ENCODE peak calls at places on chromosomes 11 and 22, in five cellular contexts. E, Z, T, P and O are unnamed samples.
A peak's percentile ranks its signal among the peaks of the same experiment; 100 is the strongest.

GRCh38 chr11:18452927-18453326 is 2.7 kb upstream of the LDHAL6A start:
- DNase-seq in E (no peak), Z (no peak), T (no peak), P (no peak), O (no peak)

GRCh38 chr22:46867106-46867505 is 104.7 kb downstream of the TBC1D22A start:
- DNase-seq in E (no peak), Z (no peak), T (no peak), P (no peak), O (no peak)

GRCh38 chr22:23106906-23107367 is 34.9 kb downstream of the RSPH14 start:
- DNase-seq in E (no peak), Z (no peak), T (peak; percentile 35), P (no peak), O (no peak)

GRCh38 chr11:96393753-96394348 is 4.0 kb downstream of the JRKL start:
- DNase-seq in E (no peak), Z (no peak), T (peak; percentile 53), P (no peak), O (peak; percentile 40)

GRCh38 chr22:42743501-42743991 is 22.9 kb upstream of the A4GALT start:
- DNase-seq in E (peak; percentile 55), Z (peak; percentile 43), T (peak; percentile 67), P (peak; percentile 77), O (no peak)

GRCh38 chr22:39205344-39206021 is 39.3 kb downstream of the PDGFB start:
- DNase-seq in E (peak; percentile 21), Z (no peak), T (peak; percentile 65), P (peak; percentile 71), O (no peak)

GRCh38 chr22:31088233-31088986 is 7.3 kb downstream of the SMTN start:
- DNase-seq in E (no peak), Z (no peak), T (peak; percentile 5), P (no peak), O (no peak)

GRCh38 chr11:60332923-60333322 is 5.9 kb downstream of the MS4A6E start:
- DNase-seq in E (no peak), Z (no peak), T (no peak), P (no peak), O (no peak)

GRCh38 chr11:64297722-64298358 is 2.3 kb upstream of the CATSPERZ start:
- DNase-seq in E (peak; percentile 60), Z (no peak), T (no peak), P (no peak), O (no peak)

GRCh38 chr22:37817705-37818311 is 5.4 kb upstream of the GALR3 start:
- DNase-seq in E (peak; percentile 83), Z (peak; percentile 65), T (peak; percentile 92), P (peak; percentile 91), O (peak; percentile 92)

GRCh38 chr22:37154925-37155712 is 5.4 kb upstream of the IL2RB start:
- DNase-seq in E (no peak), Z (no peak), T (no peak), P (no peak), O (no peak)

GRCh38 chr11:65872555-65873279 is at the start of gene EFEMP2:
- DNase-seq in E (peak; percentile 64), Z (no peak), T (peak; percentile 73), P (peak; percentile 44), O (peak; percentile 68)

GRCh38 chr11:64451856-64452255 is 92.9 kb downstream of the RPS6KA4 start:
- DNase-seq in E (no peak), Z (no peak), T (no peak), P (no peak), O (no peak)

GRCh38 chr11:1546077-1546535 is 26.0 kb downstream of the DUSP8 start:
- DNase-seq in E (no peak), Z (no peak), T (peak; percentile 79), P (peak; percentile 43), O (no peak)
- H3K4me3 ChIP-seq in E (no peak overlapping the region), Z (no peak overlapping the region), T (no peak overlapping the region), P (no peak overlapping the region), O (no peak overlapping the region)

DNA sequence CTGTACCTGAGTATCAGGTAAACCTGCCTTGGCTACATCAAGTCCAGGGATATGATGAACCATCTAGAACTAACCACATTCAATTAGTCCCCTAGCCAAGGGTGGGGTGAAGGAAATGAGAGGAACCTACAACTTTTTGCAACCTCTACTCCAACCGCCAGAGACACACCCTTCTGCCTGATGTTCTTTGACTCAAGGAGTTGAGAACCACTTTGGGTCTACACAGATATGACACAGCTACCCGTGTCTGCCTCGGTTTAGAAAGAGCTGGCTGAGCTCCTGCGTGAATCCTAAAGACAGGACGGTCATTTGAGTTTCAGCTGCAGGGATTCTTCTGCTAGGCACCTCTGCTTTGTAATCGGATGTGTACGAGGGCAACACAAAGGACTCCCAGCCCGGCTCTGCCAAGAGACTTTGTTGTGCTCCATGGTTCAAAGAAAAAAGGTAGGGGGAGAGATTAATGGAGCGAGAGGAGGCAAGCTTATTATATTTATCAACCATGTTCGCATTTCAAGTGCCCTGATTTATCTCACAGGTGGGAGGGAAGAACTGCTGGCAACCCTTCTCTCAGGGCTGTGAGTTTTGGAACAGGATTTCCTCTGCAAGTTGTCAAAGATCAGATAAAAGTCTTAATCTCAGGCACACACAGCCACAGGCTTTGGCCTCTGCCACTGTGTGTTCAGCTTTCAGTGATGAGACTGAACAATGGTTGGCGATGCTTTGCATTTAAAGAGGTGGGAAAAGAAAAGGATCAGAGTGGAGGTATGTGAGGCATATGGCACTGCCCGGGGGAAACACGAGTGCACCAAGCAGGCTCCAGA is 35.1 kb downstream of the FLI1 start:
- DNase-seq in E (no peak), Z (no peak), T (no peak), P (no peak), O (no peak)
- H3K4me1 ChIP-seq in E (peaks cover 97% of the 10 kb centered on the region), Z (no peaks in the 10 kb centered on the region), T (no peaks in the 10 kb centered on the region), P (no peaks in the 10 kb centered on the region), O (no peaks in the 10 kb centered on the region)

GRCh38 chr11:77412814-77413213 is 61.1 kb downstream of the PAK1 start:
- DNase-seq in E (no peak), Z (no peak), T (no peak), P (no peak), O (no peak)

GRCh38 chr11:77411238-77411637 is 62.7 kb downstream of the PAK1 start:
- DNase-seq in E (peak; percentile 64), Z (no peak), T (peak; percentile 11), P (no peak), O (peak; percentile 9)

GRCh38 chr11:77410076-77410827 is 63.6 kb downstream of the PAK1 start:
- DNase-seq in E (no peak), Z (no peak), T (no peak), P (no peak), O (no peak)

GRCh38 chr11:77413850-77414249 is 60.0 kb downstream of the PAK1 start:
- DNase-seq in E (no peak), Z (no peak), T (no peak), P (no peak), O (no peak)

GRCh38 chr11:77411717-77412441 is 62.0 kb downstream of the PAK1 start:
- DNase-seq in E (peak; percentile 93), Z (peak; percentile 81), T (peak; percentile 94), P (peak; percentile 94), O (peak; percentile 91)
- TF ChIP-seq CTCF in E (peak; percentile 3), Z (no peak), T (no peak), P (no peak), O (no peak)

GRCh38 chr22:25712661-25713400 is 29.2 kb upstream of the MYO18B start:
- DNase-seq in E (no peak), Z (no peak), T (no peak), P (no peak), O (no peak)

GRCh38 chr22:25710501-25710900 is 31.5 kb upstream of the MYO18B start:
- DNase-seq in E (no peak), Z (no peak), T (no peak), P (no peak), O (no peak)

GRCh38 chr22:25711491-25711890 is 30.5 kb upstream of the MYO18B start:
- DNase-seq in E (no peak), Z (no peak), T (no peak), P (no peak), O (no peak)

GRCh38 chr22:25706197-25706596 is 35.8 kb upstream of the MYO18B start:
- DNase-seq in E (no peak), Z (no peak), T (no peak), P (no peak), O (no peak)

GRCh38 chr22:25709758-25710157 is 32.2 kb upstream of the MYO18B start:
- DNase-seq in E (no peak), Z (no peak), T (no peak), P (no peak), O (no peak)
- H3K4me3 ChIP-seq in E (no peak overlapping the region), Z (no peak overlapping the region), T (no peak overlapping the region), P (no peak overlapping the region), O (no peak overlapping the region)

DNA sequence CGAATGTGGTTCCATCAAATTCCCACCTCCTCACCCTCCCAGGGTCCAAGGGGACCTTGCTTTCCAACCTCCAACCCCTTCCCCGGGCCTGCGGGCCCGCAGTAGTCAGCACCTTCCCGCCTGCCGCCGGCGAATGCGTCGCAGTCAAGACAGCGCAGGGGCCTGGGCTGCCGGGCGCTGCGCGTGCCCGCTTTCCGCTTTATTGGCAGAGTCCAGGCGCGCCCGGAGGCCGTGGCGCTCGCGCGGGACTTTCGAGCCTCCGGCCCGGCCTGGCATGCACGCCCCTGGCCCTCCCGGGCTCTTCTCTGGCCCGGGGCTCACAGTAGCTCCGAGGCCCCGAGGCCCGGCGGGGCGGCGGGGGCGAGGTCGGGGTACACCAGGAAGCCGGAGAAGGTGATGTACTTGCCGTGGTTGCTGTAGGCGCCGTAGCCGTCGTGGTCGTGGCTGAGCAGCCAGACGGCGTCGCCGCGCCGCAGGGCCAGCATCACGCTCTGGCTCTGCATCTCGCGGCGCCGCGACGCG is 3.1 kb downstream of the FAM180B start:
- DNase-seq in E (no peak), Z (no peak), T (no peak), P (no peak), O (peak; percentile 46)
- H3K4me1 ChIP-seq in E (peaks cover 6% of the 10 kb centered on the region), Z (no peaks in the 10 kb centered on the region), T (no peaks in the 10 kb centered on the region), P (no peaks in the 10 kb centered on the region), O (peaks cover 3% of the 10 kb centered on the region)

DNA sequence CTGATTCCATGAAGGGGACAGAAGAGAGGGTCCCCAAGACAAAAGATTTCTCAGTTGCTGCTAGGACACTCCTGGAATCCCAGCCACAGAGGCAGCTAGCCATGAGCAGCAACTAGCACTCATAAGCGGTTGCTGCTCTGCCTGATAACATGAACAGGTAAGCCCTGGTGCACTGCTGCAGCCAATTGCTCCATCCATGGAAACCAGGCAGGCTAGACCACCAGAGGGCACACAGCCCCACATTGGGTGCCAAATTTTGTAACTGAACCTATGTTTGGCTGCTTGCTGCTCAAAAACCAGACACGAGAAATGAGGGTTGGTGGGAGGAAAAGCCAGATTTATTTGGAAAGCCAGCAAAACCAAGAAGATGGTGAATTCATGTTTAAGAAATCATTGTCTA is 21.9 kb upstream of the QSER1 start:
- DNase-seq in E (no peak), Z (no peak), T (no peak), P (peak; percentile 8), O (peak; percentile 14)
- TF ChIP-seq CTCF in E (peak; percentile 35), Z (no peak), T (peak; percentile 23), P (peak; percentile 42), O (peak; percentile 24)

GRCh38 chr11:47858169-47858543 is 10.0 kb upstream of the NUP160 start:
- DNase-seq in E (no peak), Z (no peak), T (peak; percentile 27), P (no peak), O (no peak)
- H3K4me3 ChIP-seq in E (no peak overlapping the region), Z (no peak overlapping the region), T (no peak overlapping the region), P (no peak overlapping the region), O (no peak overlapping the region)

GRCh38 chr22:36016656-36017055 is 12.0 kb downstream of the RBFOX2 start:
- DNase-seq in E (no peak), Z (no peak), T (no peak), P (no peak), O (no peak)
- H3K4me1 ChIP-seq in E (peaks cover 47% of the 10 kb centered on the region), Z (no peaks in the 10 kb centered on the region), T (peaks cover 40% of the 10 kb centered on the region), P (peaks cover 8% of the 10 kb centered on the region), O (peaks cover 29% of the 10 kb centered on the region)